ENCODE peak calls at places on chromosome 15, in four cellular contexts. Y, C, K and U are unnamed samples.

GRCh38 chr15:63894662-63894949 is 60.9 kb upstream of the HERC1 start:
- DNase-seq in Y (no peak), C (no peak), K (no peak), U (no peak)

GRCh38 chr15:62828364-62828763 is 214.2 kb upstream of the TPM1 start:
- DNase-seq in Y (no peak), C (no peak), K (no peak), U (no peak)

GRCh38 chr15:38991126-38991525 is 426.5 kb upstream of the RASGRP1 start:
- DNase-seq in Y (no peak), C (peak), K (peak), U (no peak)

GRCh38 chr15:101269479-101270223 is 7.6 kb downstream of the SELENOS start:
- DNase-seq in Y (no peak), C (no peak), K (no peak), U (no peak)

GRCh38 chr15:23912191-23912590 is 225.1 kb upstream of the NDN start:
- DNase-seq in Y (no peak), C (peak), K (no peak), U (no peak)

GRCh38 chr15:35115155-35115725 is 30.1 kb upstream of the NANOGP8 start:
- DNase-seq in Y (no peak), C (no peak), K (no peak), U (no peak)

GRCh38 chr15:89119489-89120478 is 31.5 kb downstream of the ABHD2 start:
- DNase-seq in Y (no peak), C (no peak), K (peak), U (no peak)

GRCh38 chr15:81235781-81236507 is 39.3 kb downstream of the IL16 start:
- DNase-seq in Y (no peak), C (no peak), K (peak), U (no peak)

GRCh38 chr15:62298811-62299210 is 133.7 kb upstream of the C2CD4B start:
- DNase-seq in Y (no peak), C (no peak), K (no peak), U (no peak)